ENCODE peak calls at places on chromosomes 5 and 9, in five cellular contexts. Q, U, A, I and P are unnamed samples. For H3K36me3, H3K27me3 and H3K4me1, the result is how much of the 10 kb centered on the place peaks cover.

GRCh38 chr9:98356953-98357352 is 101.5 kb upstream of the TBC1D2 start:
- DNase-seq in A (no peak), Q (no peak), U (no peak), I (no peak), P (no peak)

GRCh38 chr5:94314507-94315170 is 303.8 kb downstream of the KIAA0825 start:
- DNase-seq in I (no peak), U (no peak), A (no peak), Q (no peak), P (no peak)

GRCh38 chr9:32906213-32906612 is 95.2 kb downstream of the APTX start:
- DNase-seq in Q (no peak), I (no peak), U (no peak), A (no peak), P (no peak)

GRCh38 chr5:59340637-59341036 is 552.9 kb downstream of the PDE4D start:
- DNase-seq in A (no peak), I (no peak), U (no peak), Q (no peak), P (no peak)

GRCh38 chr9:89426389-89426961 is 71.4 kb downstream of the SEMA4D start:
- DNase-seq in U (no peak), Q (no peak), A (no peak), I (no peak), P (no peak)

GRCh38 chr9:110115868-110116542 is 92.0 kb downstream of the C9orf152 start:
- DNase-seq in U (no peak), I (no peak), Q (no peak), A (peak), P (no peak)

GRCh38 chr5:137098663-137099062 is 400.5 kb downstream of the SPOCK1 start:
- DNase-seq in U (no peak), I (no peak), A (no peak), Q (no peak), P (no peak)

GRCh38 chr9:70534058-70534457 is 119.6 kb upstream of the KLF9 start:
- DNase-seq in I (no peak), U (no peak), A (peak), Q (no peak), P (no peak)

GRCh38 chr5:14428302-14429081 is 153.1 kb upstream of the OTULINL start:
- DNase-seq in Q (no peak), A (peak), I (no peak), U (no peak), P (no peak)

GRCh38 chr9:112969730-112970129 is 42.3 kb downstream of the ZNF883 start:
- DNase-seq in A (no peak), I (no peak), U (no peak), Q (no peak), P (no peak)

GRCh38 chr9:38417003-38417965 is 7.0 kb downstream of the IGFBPL1 start:
- DNase-seq in U (no peak), Q (peak), A (peak), I (peak), P (no peak)

GRCh38 chr5:157352756-157353340 is 86.9 kb downstream of the CYFIP2 start:
- DNase-seq in I (no peak), U (no peak), A (no peak), Q (no peak), P (no peak)

GRCh38 chr9:111661150-111661801 is at the start of gene GNG10:
- DNase-seq in Q (peak), A (peak), U (peak), I (peak), P (no peak)

GRCh38 chr9:99919930-99920329 is 13.5 kb downstream of the STX17 start:
- DNase-seq in I (no peak), U (no peak), Q (no peak), A (no peak), P (no peak)

GRCh38 chr5:159552751-159553150 is 222.5 kb upstream of the IL12B start:
- DNase-seq in I (no peak), U (no peak), Q (no peak), A (peak), P (no peak)

GRCh38 chr9:26054600-26055516 is 376.6 kb upstream of the TUSC1 start:
- DNase-seq in A (peak), Q (no peak), U (no peak), I (no peak), P (no peak)

GRCh38 chr9:95079461-95079860 is 238.0 kb downstream of the FANCC start:
- DNase-seq in I (no peak), U (no peak), Q (no peak), A (no peak), P (no peak)
- H3K36me3 ChIP-seq in I (under half), U (under half), Q (half or more), A (half or more), P (half or more)

DNA sequence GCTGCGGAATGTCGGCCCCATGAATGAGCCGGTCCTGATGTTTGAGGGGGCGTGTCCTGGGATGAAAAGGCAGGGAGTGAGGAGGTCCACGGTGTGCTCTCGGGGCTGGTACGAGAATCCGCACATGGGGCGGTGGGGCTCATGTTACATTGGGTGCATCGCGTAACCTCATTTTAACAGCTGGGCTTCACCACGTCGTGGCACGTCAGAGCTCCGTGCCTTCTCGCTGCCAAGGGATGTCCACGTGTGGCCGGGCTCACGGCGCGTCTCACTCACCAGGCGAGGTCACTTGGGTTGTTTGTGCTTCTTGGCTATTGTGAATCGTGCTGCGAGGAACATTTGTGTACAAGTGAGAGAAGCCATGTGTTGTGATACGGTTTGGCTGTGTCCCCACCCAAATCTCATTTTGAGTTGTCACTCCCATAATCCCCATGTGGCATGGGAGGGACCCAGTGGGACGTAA is 29.1 kb upstream of the IRX4 start:
- DNase-seq in A (no peak), Q (no peak), I (no peak), U (no peak), P (peak)
- H3K27me3 ChIP-seq in A (under half), Q (half or more), I (under half), U (under half), P (under half)

GRCh38 chr9:134663753-134664415 is 22.3 kb downstream of the COL5A1 start:
- DNase-seq in A (peak), Q (no peak), I (no peak), U (no peak), P (no peak)

GRCh38 chr9:134661299-134661698 is 19.7 kb downstream of the COL5A1 start:
- DNase-seq in U (no peak), I (no peak), Q (no peak), A (peak), P (no peak)

GRCh38 chr9:134661791-134662142 is 20.2 kb downstream of the COL5A1 start:
- DNase-seq in A (peak), Q (peak), U (no peak), I (no peak), P (peak)

GRCh38 chr9:134663084-134663483 is 21.5 kb downstream of the COL5A1 start:
- DNase-seq in U (no peak), A (no peak), Q (no peak), I (no peak), P (peak)

GRCh38 chr9:134662143-134662876 is 20.7 kb downstream of the COL5A1 start:
- DNase-seq in U (no peak), Q (peak), I (no peak), A (peak), P (peak)
- H3K4me1 ChIP-seq in U (under half), Q (under half), I (under half), A (half or more), P (under half)

GRCh38 chr5:74738406-74738805 is 28.5 kb downstream of the GFM2 start:
- DNase-seq in A (no peak), U (no peak), I (no peak), Q (no peak), P (no peak)
- H3K36me3 ChIP-seq in A (half or more), U (under half), I (half or more), Q (half or more), P (half or more)